ENCODE peak calls at places on chromosomes 2 and 18, in five cellular contexts. I is naive thymus-derived CD8-positive, alpha-beta T cell; Y is endothelial cell; E is stimulated activated CD8-positive, alpha-beta memory T cell treated with anti-CD3 and anti-CD28 coated beads, Interleukin-4, amount 100 ng/mL, for 4 hours; L is stimulated activated CD4-positive, alpha-beta T cell treated with anti-CD3 and anti-CD28 coated beads, Interleukin-15, amount 100 ng/mL, for 1 hour. N is an unnamed sample.

GRCh38 chr2:18836436-18836835 is 247.1 kb upstream of the NT5C1B start:
- DNase-seq in E (no peak), I (no peak), L (no peak), Y (no peak), N (no peak)

GRCh38 chr2:15667579-15668556 is 76.2 kb downstream of the DDX1 start:
- DNase-seq in I (no peak), L (no peak), Y (no peak), E (no peak), N (no peak)

GRCh38 chr2:100606332-100606731 is 43.5 kb downstream of the PDCL3 start:
- DNase-seq in L (no peak), I (no peak), E (no peak), Y (no peak), N (no peak)

GRCh38 chr18:10352671-10353070 is 101.8 kb upstream of the APCDD1 start:
- DNase-seq in I (no peak), Y (no peak), E (no peak), L (no peak), N (no peak)

GRCh38 chr2:96353032-96353561 is 17.5 kb downstream of the NCAPH start:
- DNase-seq in Y (no peak), L (no peak), I (no peak), E (no peak), N (no peak)

GRCh38 chr18:6289454-6290242 is 125.1 kb downstream of the L3MBTL4 start:
- DNase-seq in Y (no peak), I (no peak), L (no peak), E (no peak), N (no peak)

GRCh38 chr2:33412920-33413319 is 63.5 kb upstream of the RASGRP3 start:
- DNase-seq in L (no peak), I (no peak), Y (no peak), E (no peak), N (no peak)

GRCh38 chr2:64390586-64390985 is 63.4 kb upstream of the LGALSL start:
- DNase-seq in Y (no peak), L (no peak), I (no peak), E (no peak), N (no peak)

GRCh38 chr2:229454934-229455631 is 184.0 kb upstream of the PID1 start:
- DNase-seq in E (no peak), Y (no peak), L (no peak), I (no peak), N (no peak)

GRCh38 chr2:241150660-241151530 is 628 bp downstream of the PPP1R7 start:
- DNase-seq in Y (no peak), L (no peak), I (no peak), E (no peak), N (no peak)

GRCh38 chr2:171347591-171348032 is 86.2 kb downstream of the METTL8 start:
- DNase-seq in Y (no peak), L (no peak), I (no peak), E (no peak), N (no peak)

GRCh38 chr2:44549099-44549471 is 187.3 kb downstream of the CAMKMT start:
- DNase-seq in I (no peak), L (no peak), E (no peak), Y (no peak), N (no peak)

N was measured in GM12892.